ENCODE peak calls at places on chromosomes 7 and 10, in six cellular contexts. I is heart left ventricle, A is cardiac muscle cell, X is cardiac fibroblast, G is upper lobe of right lung, C is tibial nerve. D is an unnamed sample.

GRCh38 chr10:82768040-82768439 is 893.0 kb downstream of the NRG3 start:
- DNase-seq in I (no peak), A (no peak), X (no peak), G (no peak), C (no peak), D (no peak)

GRCh38 chr7:106623846-106624245 is 37.1 kb downstream of the CCDC71L start:
- DNase-seq in I (no peak), A (no peak), X (peak; percentile 42), G (no peak), C (no peak), D (no peak)

GRCh38 chr7:156832195-156832877 is 60.6 kb downstream of the LMBR1 start:
- DNase-seq in I (no peak), A (no peak), X (no peak), G (no peak), C (no peak), D (no peak)

GRCh38 chr7:39592586-39592985 is 26.4 kb downstream of the YAE1 start:
- DNase-seq in I (no peak), A (no peak), X (peak; percentile 70), G (no peak), C (no peak), D (peak; percentile 52)

GRCh38 chr7:73342645-73343044 is 14.7 kb downstream of the FKBP6 start:
- DNase-seq in I (no peak), A (peak; percentile 65), X (peak; percentile 73), G (no peak), C (no peak), D (no peak)

GRCh38 chr10:57905866-57906265 is 361.8 kb downstream of the IPMK start:
- DNase-seq in I (no peak), A (no peak), X (no peak), G (no peak), C (no peak), D (no peak)

GRCh38 chr10:99875473-99875872 is 93.0 kb downstream of the ABCC2 start:
- DNase-seq in I (no peak), A (no peak), X (no peak), G (no peak), C (no peak), D (no peak)

GRCh38 chr7:92778972-92779371 is 57.4 kb downstream of the CDK6 start:
- DNase-seq in I (no peak), A (no peak), X (peak; percentile 93), G (no peak), C (peak; percentile 27), D (peak; percentile 56)

GRCh38 chr10:79608505-79609375 is 2.0 kb upstream of the SFTPA1 start:
- DNase-seq in I (no peak), A (peak; percentile 60), X (peak; percentile 24), G (peak; percentile 83), C (no peak), D (no peak)

DNA sequence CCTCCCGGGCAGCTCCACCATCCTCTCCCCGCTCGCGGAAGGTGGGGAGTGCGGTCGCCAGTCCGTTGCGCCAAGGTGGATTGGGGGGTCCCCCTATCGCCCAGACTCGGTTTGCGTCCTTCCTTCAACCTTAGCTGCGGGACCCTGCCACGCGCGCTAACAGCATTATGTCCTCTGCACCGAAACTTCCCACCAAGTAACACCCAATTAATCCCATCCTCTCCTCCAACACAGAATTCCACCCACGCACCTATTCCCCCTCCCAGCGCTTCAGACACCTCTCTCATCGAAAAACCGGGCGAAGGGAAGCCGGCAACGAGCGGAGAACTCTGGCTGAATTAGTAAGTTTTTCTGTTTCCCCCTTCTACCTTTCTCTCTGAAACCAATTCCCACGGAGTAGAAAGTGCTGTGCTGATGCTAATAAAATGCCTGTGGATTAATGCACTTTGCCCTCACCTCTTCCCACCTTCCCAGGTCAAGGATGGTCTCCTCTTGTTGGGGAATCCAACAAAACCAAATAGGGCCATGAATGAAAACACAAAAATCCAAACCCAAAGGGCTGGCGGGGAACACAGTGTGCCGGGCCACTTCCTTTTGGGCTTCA is 940 bp downstream of the HOXA3 start:
- DNase-seq in I (peak; percentile 54), A (no peak), X (no peak), G (peak; percentile 64), C (no peak), D (no peak)
- TF ChIP-seq CTCF in I (no peak), A (no peak), X (no peak), G (no peak), C (no peak), D (no peak)

DNA sequence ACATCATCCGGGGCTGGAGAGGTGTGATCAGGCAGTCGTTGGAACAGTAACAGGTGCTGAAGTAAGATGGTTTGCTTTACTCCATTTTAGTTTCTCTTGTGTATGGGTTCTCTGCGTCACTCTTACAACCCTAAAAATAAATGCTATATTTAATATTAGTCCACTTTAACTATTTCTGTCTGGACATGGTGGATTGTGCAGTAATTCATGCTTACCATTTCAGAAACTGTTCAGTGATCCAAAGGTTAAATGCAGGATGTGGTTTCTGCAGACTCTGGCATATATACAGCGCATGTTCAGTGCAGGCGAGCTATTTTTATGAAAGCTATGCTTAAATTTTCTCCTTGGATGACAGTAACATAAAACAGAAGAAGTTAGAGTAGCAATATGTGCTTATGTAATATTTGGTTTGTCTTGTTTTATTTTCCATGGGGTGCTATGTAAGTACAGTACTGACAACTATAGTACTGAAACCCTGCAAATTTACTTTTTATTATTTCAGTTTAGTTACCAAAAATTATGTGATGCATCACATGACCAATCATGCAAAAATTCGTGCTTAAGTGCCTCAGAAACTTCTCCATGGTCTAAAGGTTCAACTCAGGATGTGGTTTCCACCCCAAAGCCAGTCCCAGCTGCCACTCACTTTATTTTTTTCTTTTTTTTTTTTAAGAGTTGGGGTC is 46.6 kb upstream of the GRID1 start:
- DNase-seq in I (no peak), A (no peak), X (peak; percentile 60), G (no peak), C (no peak), D (no peak)
- H3K4me3 ChIP-seq in I (no peak overlapping the region), A (no peak overlapping the region), X (no peak overlapping the region), G (no peak overlapping the region), C (no peak overlapping the region), D (no peak overlapping the region)

DNA sequence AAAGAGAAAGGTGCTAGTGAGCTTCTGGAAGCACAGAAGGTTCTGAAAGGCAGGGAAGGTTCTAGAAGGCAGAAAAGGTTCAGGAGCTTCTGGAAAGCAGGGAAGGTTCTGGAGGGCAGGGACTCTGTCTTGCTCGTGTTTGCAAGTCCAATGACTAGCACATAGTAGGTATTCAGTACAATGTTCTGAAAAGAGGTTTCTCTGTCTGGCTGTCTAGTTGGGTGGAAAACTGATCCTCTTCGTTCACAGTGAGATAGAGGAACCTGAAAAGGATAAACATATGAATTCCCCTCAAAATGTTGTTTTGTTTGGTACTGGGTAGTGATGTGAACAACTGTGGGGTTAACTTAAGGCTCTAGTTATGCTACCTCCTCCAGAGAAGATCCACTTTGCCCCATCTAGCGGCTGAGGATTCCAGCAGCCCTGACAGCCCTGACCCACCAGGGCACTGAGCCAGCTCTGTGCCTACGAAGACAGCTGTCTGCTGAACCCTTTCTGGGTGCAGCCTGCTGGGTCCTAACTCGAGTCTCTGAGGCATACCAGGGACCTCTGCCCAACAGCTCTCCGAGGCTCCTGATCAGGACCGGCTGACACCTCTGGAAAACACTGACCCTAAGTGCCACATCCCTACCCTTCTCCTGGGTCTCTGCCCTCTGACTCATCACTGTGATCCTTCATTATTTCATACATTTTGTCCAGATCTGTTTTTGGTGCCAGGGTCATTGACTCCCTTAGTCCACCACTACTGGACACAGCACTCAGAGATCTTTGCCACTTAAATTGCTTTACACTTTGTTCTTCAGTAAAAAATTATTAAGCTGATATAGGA is 15.4 kb downstream of the PTPRN2 start:
- DNase-seq in I (no peak), A (no peak), X (peak; percentile 12), G (no peak), C (no peak), D (no peak)
- TF ChIP-seq CTCF in I (no peak), A (no peak), X (no peak), G (no peak), C (no peak), D (peak; percentile 34)

GRCh38 chr10:125060038-125060437 is 100.3 kb downstream of the CTBP2 start:
- DNase-seq in I (no peak), A (peak; percentile 46), X (peak; percentile 51), G (no peak), C (no peak), D (no peak)

GRCh38 chr10:125054664-125055273 is 105.6 kb downstream of the CTBP2 start:
- DNase-seq in I (no peak), A (no peak), X (no peak), G (no peak), C (no peak), D (no peak)

GRCh38 chr10:125060486-125060850 is 99.9 kb downstream of the CTBP2 start:
- DNase-seq in I (no peak), A (no peak), X (peak; percentile 36), G (no peak), C (no peak), D (peak; percentile 48)

GRCh38 chr10:125056161-125057132 is 103.9 kb downstream of the CTBP2 start:
- DNase-seq in I (no peak), A (no peak), X (no peak), G (no peak), C (no peak), D (no peak)

DNA sequence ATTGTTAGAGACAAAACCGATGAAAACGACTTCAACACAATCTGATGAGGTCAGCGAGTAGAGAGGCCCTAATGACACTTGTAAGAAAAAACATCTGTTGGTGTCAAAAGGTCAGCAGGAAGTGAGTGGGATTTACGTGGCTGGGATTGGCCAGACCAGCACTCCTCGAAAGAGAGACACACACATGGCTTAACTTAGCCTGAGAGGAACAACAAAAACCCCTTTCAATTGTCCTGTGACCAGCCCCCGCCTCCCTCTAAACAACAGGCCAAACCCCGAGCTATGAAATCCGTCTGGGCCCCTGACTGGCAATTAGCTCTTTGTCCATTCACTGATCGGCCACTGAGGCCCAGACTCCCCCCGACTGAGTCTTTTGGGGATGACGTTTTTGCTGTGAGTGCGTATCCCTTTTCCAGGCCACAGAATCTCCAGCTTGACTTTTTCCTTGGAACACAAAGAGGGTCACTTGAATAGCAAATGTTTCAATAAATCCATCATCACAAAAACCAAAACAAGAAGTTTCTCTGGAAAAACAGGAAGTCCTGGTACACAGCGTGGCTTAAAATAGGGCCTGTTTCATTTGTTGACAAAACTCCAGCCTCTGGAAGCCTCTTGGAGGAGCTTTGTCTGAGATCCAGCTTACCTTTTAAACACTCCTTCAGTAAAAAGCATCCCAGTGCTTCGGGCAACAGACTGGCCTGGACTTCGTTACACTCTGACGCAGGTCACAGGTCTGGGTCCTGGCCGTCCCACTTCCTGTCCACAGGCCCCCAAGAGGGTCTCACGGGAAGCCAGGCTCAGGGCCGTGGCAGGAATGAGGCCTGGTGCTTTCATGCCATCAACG is 103.0 kb downstream of the CTBP2 start:
- DNase-seq in I (peak; percentile 70), A (peak; percentile 64), X (peak; percentile 96), G (no peak), C (peak; percentile 55), D (no peak)
- H3K4me3 ChIP-seq in I (no peak overlapping the region), A (no peak overlapping the region), X (no peak overlapping the region), G (no peak overlapping the region), C (no peak overlapping the region), D (no peak overlapping the region)

DNA sequence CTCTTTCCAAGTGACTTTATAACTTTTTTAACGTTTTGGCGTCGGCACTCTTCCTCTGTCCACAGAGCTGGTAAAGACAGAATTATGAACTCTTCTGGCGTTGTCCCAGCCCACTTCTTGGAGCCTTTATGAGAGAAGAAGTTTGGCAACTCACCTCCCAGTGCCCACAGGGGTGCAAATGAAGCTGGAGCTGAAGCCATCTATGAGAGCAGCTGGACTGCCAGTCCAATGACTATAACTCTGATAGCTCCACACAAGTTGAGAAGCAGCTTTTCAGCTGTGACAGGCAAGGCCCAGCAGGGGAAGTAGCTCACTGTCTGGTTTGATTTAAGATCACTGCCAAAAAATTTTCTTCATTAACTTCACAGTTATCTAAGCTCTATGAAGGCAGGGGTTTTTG is 23.5 kb downstream of the FZD1 start:
- DNase-seq in I (no peak), A (peak; percentile 10), X (peak; percentile 23), G (no peak), C (no peak), D (no peak)
- TF ChIP-seq CTCF in I (no peak), A (no peak), X (peak; percentile 15), G (no peak), C (no peak), D (peak; percentile 53)

GRCh38 chr7:94062372-94062771 is 58.2 kb upstream of the BET1 start:
- DNase-seq in I (no peak), A (no peak), X (no peak), G (no peak), C (no peak), D (no peak)
- H3K4me3 ChIP-seq in I (no peak overlapping the region), A (no peak overlapping the region), X (no peak overlapping the region), G (no peak overlapping the region), C (no peak overlapping the region), D (peak overlapping the region; percentile 5)

D was measured in epithelial cell of proximal tubule.